ENCODE peak calls at places on chromosomes 13 and 19, in six cellular contexts. J is heart right ventricle, O is fibroblast of mammary gland, A is upper lobe of right lung, B is NB4, U is epithelial cell of esophagus. E is an unnamed sample.

GRCh38 chr19:19643158-19644053 is at the start of gene GMIP:
- DNase-seq in J (peak), O (peak), A (peak), B (peak), U (peak), E (peak)

GRCh38 chr13:33341861-33342452 is 56.4 kb upstream of the STARD13 start:
- DNase-seq in J (no peak), O (no peak), A (no peak), B (no peak), U (no peak), E (no peak)

GRCh38 chr19:19039901-19040300 is 6.5 kb downstream of the ARMC6 start:
- DNase-seq in J (no peak), O (no peak), A (no peak), B (no peak), U (no peak), E (no peak)

GRCh38 chr13:32940601-32941000 is 75.6 kb upstream of the KL start:
- DNase-seq in J (peak), O (peak), A (no peak), B (no peak), U (no peak), E (no peak)

GRCh38 chr13:30659980-30660379 is 42.3 kb downstream of the USPL1 start:
- DNase-seq in J (no peak), O (no peak), A (no peak), B (peak), U (no peak), E (no peak)

GRCh38 chr13:40031031-40031430 is 375.6 kb downstream of the COG6 start:
- DNase-seq in J (no peak), O (peak), A (no peak), B (no peak), U (peak), E (no peak)

GRCh38 chr19:18848860-18849661 is 17.3 kb downstream of the UPF1 start:
- DNase-seq in J (peak), O (peak), A (peak), B (no peak), U (peak), E (peak)

GRCh38 chr13:30892966-30893365 is 13.1 kb upstream of the MEDAG start:
- DNase-seq in J (peak), O (peak), A (no peak), B (peak), U (peak), E (peak)

GRCh38 chr19:6065685-6066365 is 44.5 kb downstream of the RFX2 start:
- DNase-seq in J (peak), O (peak), A (peak), B (peak), U (peak), E (peak)

GRCh38 chr13:33480561-33480960 is 195.0 kb upstream of the STARD13 start:
- DNase-seq in J (no peak), O (peak), A (no peak), B (no peak), U (no peak), E (no peak)

GRCh38 chr13:97369269-97369893 is 64.6 kb upstream of the RAP2A start:
- DNase-seq in J (no peak), O (peak), A (no peak), B (no peak), U (no peak), E (no peak)

GRCh38 chr19:8638078-8638619 is 7.7 kb downstream of the NFILZ start:
- DNase-seq in J (no peak), O (no peak), A (peak), B (peak), U (no peak), E (no peak)

GRCh38 chr13:74206061-74206561 is 71.9 kb upstream of the KLF12 start:
- DNase-seq in J (no peak), O (peak), A (no peak), B (no peak), U (peak), E (no peak)

GRCh38 chr13:33628662-33629061 is 189.3 kb upstream of the RFC3 start:
- DNase-seq in J (no peak), O (no peak), A (no peak), B (no peak), U (no peak), E (no peak)

GRCh38 chr13:36214163-36214921 is at the start of gene SOHLH2:
- DNase-seq in J (no peak), O (no peak), A (peak), B (no peak), U (no peak), E (no peak)

DNA sequence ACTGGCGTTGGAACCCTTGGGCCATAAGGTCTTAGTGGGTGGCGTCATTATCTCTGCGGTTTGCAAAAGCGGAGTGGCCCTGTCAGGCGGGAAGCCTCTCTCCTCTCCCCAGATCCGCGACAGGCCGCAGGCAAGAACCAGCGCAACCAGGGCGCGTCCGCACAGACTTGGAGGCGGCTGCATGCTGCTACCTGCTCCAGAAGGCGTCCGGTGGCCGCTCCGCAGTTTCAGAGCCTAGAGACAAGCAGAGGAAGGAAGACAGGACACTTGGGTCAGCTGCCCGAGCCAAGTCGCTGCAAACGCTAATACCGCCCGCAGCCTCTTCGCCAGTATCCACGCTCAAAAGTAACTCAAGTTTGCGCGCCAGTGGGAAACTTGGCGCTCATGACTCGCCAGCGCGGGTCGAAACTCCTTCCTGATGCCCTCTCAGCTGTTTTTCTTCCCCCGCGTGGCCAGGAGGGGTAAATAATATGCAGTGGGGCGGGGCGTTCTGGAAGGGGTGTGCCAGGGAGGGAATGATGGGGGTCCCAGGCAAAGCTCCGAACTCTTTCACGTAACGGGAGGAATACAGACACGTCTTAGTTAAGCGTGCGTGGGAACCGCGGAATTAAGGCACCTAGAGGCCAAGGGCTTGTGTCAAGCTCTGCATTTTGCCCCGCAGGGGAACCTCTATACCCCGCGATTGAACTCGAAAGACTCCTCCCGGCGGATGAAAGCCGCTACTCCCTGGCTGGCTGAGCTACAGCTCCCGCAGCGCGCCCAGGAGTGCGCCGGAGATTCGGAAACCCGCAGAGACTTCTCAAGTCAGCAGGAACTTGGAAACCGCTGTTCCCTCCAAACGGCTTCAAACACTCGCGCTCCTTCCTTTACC is at the start of gene EDNRB:
- DNase-seq in J (peak), O (peak), A (peak), B (peak), U (peak), E (peak)
- TF ChIP-seq CTCF in J (peak), O (peak), A (peak), B (no peak), U (no peak), E (peak)

GRCh38 chr19:33767898-33768413 is 28.7 kb upstream of the KCTD15 start:
- DNase-seq in J (no peak), O (peak), A (no peak), B (peak), U (peak), E (no peak)
- TF ChIP-seq CTCF in J (peak), O (peak), A (no peak), B (peak), U (no peak), E (no peak)

GRCh38 chr19:4448147-4448985 is 9.2 kb downstream of the UBXN6 start:
- DNase-seq in J (no peak), O (no peak), A (no peak), B (no peak), U (no peak), E (no peak)

GRCh38 chr19:4447327-4448146 is 10.1 kb downstream of the UBXN6 start:
- DNase-seq in J (no peak), O (no peak), A (no peak), B (no peak), U (no peak), E (no peak)

GRCh38 chr19:4446801-4447200 is 10.8 kb downstream of the UBXN6 start:
- DNase-seq in J (no peak), O (no peak), A (no peak), B (no peak), U (no peak), E (no peak)

GRCh38 chr19:4449826-4450075 is 7.8 kb downstream of the UBXN6 start:
- DNase-seq in J (no peak), O (no peak), A (no peak), B (no peak), U (no peak), E (no peak)

DNA sequence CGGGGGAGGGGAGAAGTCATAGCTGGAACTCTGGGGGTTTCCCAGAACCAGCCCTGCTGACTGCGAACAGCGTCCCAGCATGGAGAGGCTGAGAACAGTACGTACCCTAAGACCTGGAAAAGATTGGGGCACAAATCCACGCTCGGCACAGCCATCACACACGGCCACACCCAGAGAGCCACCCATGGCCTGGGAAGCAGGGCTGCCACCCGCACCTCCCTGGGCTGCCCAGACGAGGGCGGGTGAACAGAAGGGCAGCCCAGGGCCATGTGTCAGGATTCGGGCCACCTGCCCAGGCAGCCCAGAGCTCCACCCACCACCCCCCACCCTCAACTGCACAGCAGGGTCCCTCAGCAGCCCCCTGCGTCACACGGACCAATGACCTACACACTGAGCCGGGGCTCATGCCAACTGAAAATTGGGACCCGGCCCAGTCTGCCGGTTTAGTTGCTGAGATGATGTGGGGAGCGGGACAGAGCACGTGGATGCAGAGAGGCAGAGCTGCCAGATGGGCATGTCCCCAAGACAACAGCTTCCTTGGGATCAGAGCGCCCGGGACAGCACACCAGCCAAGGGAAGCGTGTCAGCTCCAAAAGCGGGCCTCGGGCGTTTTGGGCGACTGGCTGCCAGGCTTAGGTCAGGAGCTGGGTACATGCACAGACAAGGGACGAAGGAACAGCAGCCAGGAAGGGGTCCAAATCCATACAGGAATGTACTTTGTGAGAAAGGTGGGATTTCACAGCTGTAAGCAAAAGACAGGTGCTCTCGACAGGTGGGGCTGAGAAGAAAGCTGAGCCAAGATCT is 8.4 kb downstream of the UBXN6 start:
- DNase-seq in J (peak), O (peak), A (no peak), B (no peak), U (no peak), E (no peak)
- TF ChIP-seq CTCF in J (no peak), O (no peak), A (no peak), B (no peak), U (no peak), E (no peak)

GRCh38 chr13:79340490-79340889 is 65.6 kb downstream of the RBM26 start:
- DNase-seq in J (no peak), O (no peak), A (no peak), B (no peak), U (no peak), E (no peak)
- TF ChIP-seq CTCF in J (no peak), O (no peak), A (no peak), B (no peak), U (no peak), E (no peak)

DNA sequence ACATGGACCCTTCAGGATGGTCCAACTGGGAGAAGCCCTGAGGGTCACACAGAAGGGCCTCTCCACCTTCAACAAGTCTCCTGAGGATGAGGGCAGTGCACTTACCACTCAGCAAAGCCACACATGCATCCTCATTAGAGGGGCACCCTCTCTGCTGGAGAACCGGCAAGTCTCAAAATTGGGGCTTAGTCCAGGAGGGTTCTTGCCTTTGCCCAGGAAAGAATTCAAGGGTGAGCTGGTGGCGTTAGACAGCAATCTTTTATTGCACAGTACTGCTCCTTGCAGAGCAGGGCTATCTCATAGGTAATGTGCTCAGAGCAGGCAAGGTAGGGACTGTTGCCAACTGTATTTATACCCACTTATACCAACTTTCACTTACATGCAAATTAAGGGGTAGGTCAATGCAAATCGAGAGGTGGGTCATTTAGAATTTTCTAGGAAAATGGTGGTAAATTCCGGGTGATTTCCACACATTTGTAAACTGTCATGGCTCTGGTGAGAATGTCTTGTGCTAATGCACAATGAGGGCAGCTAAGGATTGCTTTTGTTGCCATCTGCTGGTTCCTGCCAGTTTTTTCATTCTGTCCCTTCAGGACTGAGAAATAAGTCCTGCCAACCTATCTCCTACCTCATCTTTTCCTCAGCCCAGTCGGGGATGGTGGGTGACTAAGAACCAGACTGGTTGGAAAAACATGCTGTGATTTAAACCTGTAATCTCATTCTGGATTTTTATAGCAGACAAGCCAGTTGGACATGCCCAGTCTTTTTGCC is 27.8 kb upstream of the IGSF23 start:
- DNase-seq in J (no peak), O (peak), A (no peak), B (peak), U (peak), E (no peak)
- TF ChIP-seq CTCF in J (no peak), O (peak), A (no peak), B (no peak), U (peak), E (no peak)

DNA sequence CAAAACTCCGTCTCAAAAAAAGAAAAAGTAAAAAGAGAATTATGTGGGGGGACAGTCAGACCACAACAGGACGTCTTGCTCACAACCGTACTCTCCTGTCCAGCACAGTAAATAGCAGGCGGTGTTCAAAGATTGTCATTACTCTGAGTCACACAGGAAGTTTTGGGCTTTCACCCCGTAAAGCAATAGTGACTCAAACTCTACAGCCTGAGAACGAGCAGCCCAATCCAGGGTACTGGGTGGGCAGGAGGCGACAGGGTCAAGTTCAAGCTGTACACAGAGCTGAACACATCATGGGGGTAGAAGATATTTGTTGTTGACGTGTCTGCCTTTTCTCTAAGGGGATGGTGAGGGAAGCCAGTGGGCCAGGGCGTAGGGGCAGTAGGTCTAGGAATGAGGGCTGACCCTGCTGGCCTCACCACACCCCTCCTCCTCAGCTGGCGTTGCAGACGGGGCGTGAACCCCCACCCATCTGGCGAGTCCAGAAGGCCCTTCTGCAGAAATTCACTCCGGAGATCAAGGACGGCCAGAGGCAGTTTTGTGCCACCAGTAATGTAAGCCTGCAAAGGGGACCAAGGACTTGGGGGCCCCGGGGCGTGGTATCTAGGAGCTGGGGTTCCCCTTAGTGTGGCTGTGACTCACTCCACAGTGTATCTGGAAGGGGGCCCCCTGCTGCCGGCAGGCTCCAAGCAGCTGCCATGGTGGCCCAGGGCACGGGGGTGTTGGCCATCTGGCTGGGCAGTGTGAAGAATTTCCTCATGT is 23.3 kb downstream of the PRR12 start:
- DNase-seq in J (no peak), O (peak), A (no peak), B (peak), U (peak), E (no peak)
- TF ChIP-seq CTCF in J (no peak), O (no peak), A (no peak), B (peak), U (no peak), E (no peak)

GRCh38 chr19:10562609-10563008 is 3.2 kb downstream of the KRI1 start:
- DNase-seq in J (no peak), O (no peak), A (no peak), B (no peak), U (no peak), E (no peak)

GRCh38 chr19:10565567-10566407 is at the start of gene KRI1:
- DNase-seq in J (peak), O (peak), A (peak), B (peak), U (peak), E (peak)

GRCh38 chr19:10566658-10567410 is 1.0 kb upstream of the KRI1 start:
- DNase-seq in J (no peak), O (no peak), A (no peak), B (peak), U (no peak), E (no peak)

GRCh38 chr19:10566408-10566657 is 523 bp upstream of the KRI1 start:
- DNase-seq in J (no peak), O (no peak), A (no peak), B (no peak), U (no peak), E (no peak)

GRCh38 chr19:10565028-10565566 is 713 bp downstream of the KRI1 start:
- DNase-seq in J (no peak), O (peak), A (peak), B (peak), U (peak), E (no peak)
- TF ChIP-seq CTCF in J (no peak), O (peak), A (no peak), B (peak), U (peak), E (no peak)

GRCh38 chr19:40714519-40715299 is 2.0 kb downstream of the COQ8B start:
- DNase-seq in J (peak), O (peak), A (peak), B (peak), U (peak), E (peak)
- TF ChIP-seq CTCF in J (no peak), O (no peak), A (peak), B (no peak), U (no peak), E (no peak)

E was measured in uterus.